ENCODE peak calls at places on chromosomes 6 and 20, in five cellular contexts. X is H1, Q is K562, O is HCT116, I is HepG2. B is an unnamed sample.

GRCh38 chr20:46088409-46089075 is 1.2 kb downstream of the NCOA5 start:
- DNase-seq in X (no peak), Q (peak), O (no peak), I (peak), B (no peak)

GRCh38 chr6:14265049-14266021 is 147.8 kb downstream of the CD83 start:
- DNase-seq in X (no peak), Q (no peak), O (no peak), I (no peak), B (no peak)

GRCh38 chr6:112626468-112627082 is 279.4 kb downstream of the RFPL4B start:
- DNase-seq in X (no peak), Q (peak), O (no peak), I (peak), B (no peak)

GRCh38 chr6:105890521-105891244 is 195.5 kb upstream of the PRDM1 start:
- DNase-seq in X (no peak), Q (no peak), O (no peak), I (no peak), B (no peak)

GRCh38 chr20:38127011-38127621 is 38.0 kb downstream of the TGM2 start:
- DNase-seq in X (no peak), Q (peak), O (peak), I (no peak), B (no peak)

GRCh38 chr6:29790626-29791025 is 37.0 kb upstream of the HLA-G start:
- DNase-seq in X (no peak), Q (no peak), O (peak), I (no peak), B (no peak)

GRCh38 chr6:111027219-111027618 is 45.4 kb downstream of the RPF2 start:
- DNase-seq in X (no peak), Q (no peak), O (no peak), I (no peak), B (no peak)

GRCh38 chr20:3276400-3277015 is 37.5 kb upstream of the SLC4A11 start:
- DNase-seq in X (no peak), Q (peak), O (peak), I (peak), B (no peak)

GRCh38 chr6:139800837-139801236 is 426.4 kb upstream of the CITED2 start:
- DNase-seq in X (no peak), Q (no peak), O (no peak), I (no peak), B (peak)

DNA sequence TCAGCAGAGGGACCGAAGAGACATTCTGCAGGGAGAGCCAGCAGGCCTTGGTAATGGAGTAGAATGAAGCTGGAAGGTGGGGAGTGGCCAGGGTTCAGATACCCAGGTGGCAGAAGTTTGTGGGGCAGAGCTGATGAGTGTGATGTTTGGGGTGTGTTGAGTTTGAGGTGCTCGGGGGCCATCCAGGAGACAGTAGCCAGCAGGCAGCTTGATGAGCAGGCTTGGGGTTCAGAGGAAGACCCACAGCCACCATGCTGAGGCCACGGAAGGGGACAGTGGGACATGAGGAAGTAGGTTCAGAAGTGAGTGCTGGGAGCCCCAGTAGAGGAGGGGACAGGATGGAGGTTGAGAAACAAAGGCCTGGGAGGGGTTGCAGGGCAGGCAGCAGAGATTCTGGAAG is 11.1 kb upstream of the FOXS1 start:
- DNase-seq in X (no peak), Q (no peak), O (no peak), I (no peak), B (no peak)
- H3K4me2 ChIP-seq in X (no peak), Q (no peak), O (no peak), I (no peak), B (no peak)

DNA sequence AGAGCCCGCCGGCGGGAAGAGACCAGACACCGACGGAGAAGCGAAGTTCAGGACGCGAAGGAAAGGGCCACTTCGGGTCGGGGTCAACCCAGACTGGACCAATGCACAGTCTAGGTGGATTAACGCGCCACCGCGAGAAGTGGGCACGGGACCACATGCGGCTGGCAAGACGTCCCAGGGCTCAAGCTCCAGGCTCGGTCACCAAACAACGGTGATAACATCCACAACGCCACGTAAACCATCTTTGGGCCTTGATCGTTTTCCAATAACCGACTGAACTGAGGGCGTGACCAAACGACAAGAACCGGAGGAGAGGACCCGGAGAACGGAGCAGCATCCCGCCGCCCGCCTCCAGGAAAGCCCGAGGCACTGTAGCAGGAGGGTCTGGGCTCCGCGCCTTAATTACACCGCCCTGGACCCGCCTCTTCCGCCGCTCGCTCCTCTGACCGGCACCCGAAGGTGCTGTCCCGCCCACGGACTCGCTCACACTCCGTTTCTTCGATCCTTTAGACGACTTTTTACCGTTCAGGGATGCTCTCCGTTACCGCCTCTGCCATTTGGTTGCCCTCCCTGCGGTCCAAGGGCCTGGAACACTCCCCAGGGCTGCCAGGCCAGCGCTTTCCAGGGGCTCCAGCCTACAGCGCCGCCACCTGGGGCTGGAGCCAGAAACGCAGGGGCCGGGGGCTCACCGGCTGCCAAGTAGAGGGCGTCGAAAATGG is 44.1 kb downstream of the DPPA5 start:
- DNase-seq in X (no peak), Q (peak), O (peak), I (no peak), B (no peak)
- TF ChIP-seq SP1 in X (no peak), Q (peak), O (no peak), I (no peak), B (no peak)

GRCh38 chr6:157034433-157035230 is 257.5 kb downstream of the ARID1B start:
- DNase-seq in X (no peak), Q (peak), O (peak), I (peak), B (no peak)

GRCh38 chr6:157035576-157035975 is 258.4 kb downstream of the ARID1B start:
- DNase-seq in X (no peak), Q (no peak), O (no peak), I (no peak), B (no peak)

GRCh38 chr6:157033428-157034140 is 256.4 kb downstream of the ARID1B start:
- DNase-seq in X (no peak), Q (no peak), O (no peak), I (no peak), B (no peak)

GRCh38 chr6:157037165-157037564 is 260.0 kb downstream of the ARID1B start:
- DNase-seq in X (no peak), Q (no peak), O (no peak), I (no peak), B (no peak)

DNA sequence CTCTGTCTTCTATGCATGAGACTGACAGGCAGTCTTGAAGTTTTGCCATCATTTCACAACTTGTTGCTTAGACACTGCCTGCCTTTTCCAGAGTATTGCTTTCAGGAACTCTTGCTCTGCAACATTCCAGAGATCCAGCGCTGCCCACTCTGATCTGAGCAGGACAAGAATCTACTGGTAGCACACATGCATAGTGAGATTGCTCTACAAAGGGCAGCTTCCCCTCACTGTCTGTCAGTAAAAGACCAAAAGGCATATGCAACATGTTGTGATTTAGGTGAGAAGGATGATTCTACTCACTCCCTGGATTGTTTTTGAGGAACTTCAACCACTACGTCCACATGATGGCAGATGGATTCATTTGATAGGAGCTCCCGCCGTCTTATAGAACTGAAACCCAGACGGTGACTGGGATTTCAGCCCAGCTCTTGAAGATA is 259.1 kb downstream of the ARID1B start:
- DNase-seq in X (no peak), Q (peak), O (no peak), I (no peak), B (no peak)
- H3K4me2 ChIP-seq in X (peak), Q (no peak), O (no peak), I (no peak), B (no peak)

DNA sequence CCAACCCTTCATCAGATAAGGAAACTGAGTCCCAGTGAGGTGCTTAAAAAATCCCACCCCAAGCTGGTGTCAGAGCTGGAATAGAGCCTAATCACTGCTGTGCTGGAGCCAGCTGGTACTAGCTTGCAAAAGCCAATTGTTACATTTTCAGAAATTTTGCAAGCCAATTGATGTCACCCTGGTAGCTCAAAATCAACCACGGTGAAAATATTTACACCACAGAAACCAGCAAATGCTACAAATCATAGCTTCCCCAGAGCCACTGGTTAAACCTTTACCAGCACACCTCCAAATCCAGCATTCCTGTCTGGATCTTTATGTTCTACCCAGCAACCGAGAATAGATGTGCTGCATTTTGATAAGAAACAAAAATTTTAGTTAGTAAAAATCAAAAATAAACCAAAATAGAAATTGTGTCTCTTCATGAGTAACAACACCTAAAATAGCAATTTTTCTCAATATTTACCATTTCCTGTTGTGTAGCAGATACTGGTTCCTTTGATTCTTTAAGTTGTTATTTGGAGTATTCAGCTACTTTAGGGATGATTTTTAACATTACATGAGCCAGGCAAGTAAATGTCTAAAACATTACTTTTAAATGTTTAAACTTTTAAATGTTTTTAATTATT is 7.2 kb upstream of the LCA5 start:
- DNase-seq in X (no peak), Q (no peak), O (no peak), I (no peak), B (peak)
- TF ChIP-seq SP1 in X (no peak), Q (no peak), O (no peak), I (no peak), B (no peak)

GRCh38 chr6:70162972-70163371 is 139.9 kb downstream of the COL9A1 start:
- DNase-seq in X (no peak), Q (peak), O (no peak), I (no peak), B (no peak)

GRCh38 chr6:70164556-70164955 is 138.3 kb downstream of the COL9A1 start:
- DNase-seq in X (no peak), Q (peak), O (no peak), I (peak), B (no peak)

GRCh38 chr6:70163795-70164194 is 139.1 kb downstream of the COL9A1 start:
- DNase-seq in X (no peak), Q (peak), O (no peak), I (no peak), B (no peak)

GRCh38 chr6:70172252-70172651 is 130.6 kb downstream of the COL9A1 start:
- DNase-seq in X (no peak), Q (no peak), O (no peak), I (no peak), B (no peak)

DNA sequence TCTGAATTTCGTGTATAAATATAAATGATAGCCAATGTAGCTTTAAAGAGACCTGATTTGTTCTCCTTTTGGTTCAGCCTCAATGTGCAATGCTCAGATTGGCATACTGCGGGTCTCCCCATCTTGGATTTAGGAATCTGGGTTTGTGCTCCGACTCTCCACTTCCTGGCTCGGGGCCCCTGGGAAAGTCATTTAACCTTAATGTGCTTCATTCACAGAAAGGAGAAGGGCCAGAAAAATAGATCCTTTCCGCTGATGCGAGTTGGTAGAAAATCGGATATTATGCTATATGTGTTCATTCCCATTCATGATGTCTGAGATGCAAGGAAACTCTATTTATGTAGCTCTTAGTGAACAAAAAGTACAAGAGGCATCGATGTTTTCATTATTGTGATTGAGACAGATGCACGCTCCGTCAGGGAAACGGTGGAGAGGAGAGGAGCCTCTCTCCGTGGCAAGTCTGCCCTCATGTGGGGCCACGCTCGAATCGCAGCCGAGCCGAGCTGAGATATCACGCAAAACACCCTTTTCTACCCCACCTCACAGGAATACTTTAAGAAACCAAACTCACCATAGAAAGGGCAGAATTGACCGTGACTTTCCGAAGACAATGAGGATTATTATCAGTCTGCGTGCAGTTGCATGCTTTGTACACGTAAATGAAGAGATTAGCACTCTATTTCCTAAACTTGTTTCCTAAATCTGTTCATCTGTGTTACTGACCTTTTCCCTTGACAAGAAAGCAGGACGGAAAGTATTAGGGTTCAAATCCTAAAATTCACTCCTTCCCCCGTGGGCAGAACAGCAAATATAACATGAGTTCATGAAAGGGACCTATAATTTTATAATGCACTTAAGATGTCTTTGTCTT is 136.6 kb downstream of the COL9A1 start:
- DNase-seq in X (peak), Q (peak), O (peak), I (peak), B (no peak)
- H3K4me2 ChIP-seq in X (no peak), Q (peak), O (peak), I (peak), B (peak)

DNA sequence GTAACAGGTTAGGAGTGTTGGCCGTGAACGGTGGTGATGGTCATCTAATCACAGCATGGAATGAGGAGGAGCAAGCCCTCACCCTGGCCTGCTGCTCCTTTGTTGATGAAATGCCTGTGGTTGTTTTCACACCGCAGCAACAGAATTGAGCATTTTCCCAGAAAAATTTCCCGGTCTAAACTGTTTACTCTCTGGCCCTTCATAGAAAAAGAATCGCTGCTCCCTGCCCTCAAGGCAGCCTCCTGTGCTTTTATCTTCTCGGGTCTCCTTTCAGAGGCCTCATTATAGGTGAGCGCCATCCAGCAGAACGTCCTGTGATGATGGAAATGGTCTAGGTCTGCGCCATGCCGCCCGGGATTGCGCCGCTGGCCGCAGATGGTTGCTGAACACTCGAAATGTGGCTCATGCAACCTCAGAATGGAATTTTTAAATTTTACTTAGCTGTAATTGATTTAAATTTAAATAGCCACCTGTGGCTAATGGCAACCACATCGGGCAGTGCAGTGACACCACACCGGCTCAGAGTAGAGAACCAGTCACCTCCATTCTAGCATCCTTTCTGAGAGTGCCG is 30.2 kb downstream of the PHACTR3 start:
- DNase-seq in X (no peak), Q (no peak), O (no peak), I (no peak), B (no peak)
- TF ChIP-seq SP1 in X (no peak), Q (no peak), O (no peak), I (no peak), B (no peak)

DNA sequence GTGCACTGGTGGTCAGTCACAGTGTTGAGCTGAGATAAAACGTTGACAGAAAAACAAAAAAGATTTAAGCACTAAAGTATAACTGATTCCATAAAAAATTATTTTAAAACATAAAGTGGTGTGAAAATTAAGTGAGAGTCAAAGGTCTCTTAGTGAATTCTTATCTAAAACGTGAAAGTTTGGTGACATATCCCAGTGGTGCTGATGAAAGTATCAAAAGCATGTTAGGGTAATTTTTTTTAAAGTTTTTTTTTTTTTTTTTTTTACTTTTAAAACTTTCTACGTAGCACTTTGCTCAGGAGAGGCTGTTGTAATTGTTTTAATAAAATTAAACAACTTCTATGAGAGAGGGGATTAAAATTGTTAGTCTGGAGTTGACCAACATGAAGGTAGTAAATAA is 65.6 kb upstream of the TMEM30A start:
- DNase-seq in X (no peak), Q (no peak), O (no peak), I (no peak), B (no peak)
- H3K4me2 ChIP-seq in X (peak), Q (no peak), O (no peak), I (peak), B (no peak)

DNA sequence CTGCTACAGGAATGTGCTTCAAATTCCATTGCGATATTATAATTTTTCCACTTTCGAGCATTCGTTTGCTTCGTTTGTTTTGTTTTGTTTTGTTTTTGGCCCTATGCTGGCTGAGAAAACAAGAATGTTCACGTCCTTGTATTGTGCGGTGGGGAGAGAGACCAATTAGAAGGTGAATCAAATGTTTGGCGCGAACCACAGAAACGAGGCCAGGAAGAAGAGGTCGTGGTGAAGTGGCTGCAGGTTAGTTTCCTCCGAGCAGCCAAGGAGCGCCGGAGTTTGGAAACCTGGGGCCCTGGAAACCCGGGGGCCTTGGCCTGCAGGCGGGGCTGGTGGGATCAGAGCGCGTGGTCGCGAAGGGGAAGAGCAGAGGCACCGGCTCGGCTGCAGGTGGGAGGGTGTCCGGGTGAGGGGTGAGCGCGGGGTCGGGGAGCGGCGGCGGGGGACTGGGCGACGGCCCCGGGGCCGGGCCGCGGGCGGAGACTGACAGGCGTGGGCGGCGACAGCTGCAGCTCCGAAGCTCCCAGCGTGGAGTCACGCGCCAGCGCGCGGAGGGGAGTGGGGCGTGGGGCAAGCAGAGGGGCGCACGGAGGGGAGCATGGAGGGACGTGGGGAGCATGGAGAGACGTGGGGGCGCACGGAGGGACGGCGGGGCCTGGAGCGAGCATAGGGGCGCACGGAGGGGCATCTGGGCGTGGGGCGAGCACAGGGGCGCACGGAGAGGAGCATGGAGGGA is 141.5 kb upstream of the PDE10A start:
- DNase-seq in X (no peak), Q (no peak), O (no peak), I (no peak), B (no peak)
- TF ChIP-seq SP1 in X (no peak), Q (no peak), O (no peak), I (no peak), B (no peak)

DNA sequence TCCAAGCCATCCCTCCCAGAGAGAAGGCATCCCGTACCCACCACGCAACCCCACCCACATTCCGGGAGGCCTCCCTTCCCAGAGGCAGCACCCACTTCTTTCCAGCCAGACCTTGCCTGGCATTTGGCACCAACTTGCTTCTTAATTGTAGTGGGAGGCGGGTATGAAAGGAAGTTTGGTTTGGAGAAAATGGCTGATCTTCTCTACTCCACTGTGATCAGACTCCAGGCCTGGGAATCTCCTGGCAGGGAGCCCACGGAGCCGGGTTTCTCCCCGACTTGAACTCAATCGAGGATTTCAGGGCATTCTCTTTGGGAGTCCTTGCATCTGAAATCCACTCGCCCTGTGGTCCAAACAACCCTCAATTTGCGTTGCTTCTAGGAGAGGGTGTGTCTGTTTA is 107.1 kb downstream of the ZDHHC14 start:
- DNase-seq in X (no peak), Q (no peak), O (no peak), I (no peak), B (no peak)
- H3K4me2 ChIP-seq in X (no peak), Q (peak), O (no peak), I (no peak), B (no peak)

GRCh38 chr20:10376271-10377075 is 57.5 kb downstream of the MKKS start:
- DNase-seq in X (no peak), Q (no peak), O (no peak), I (no peak), B (no peak)
- TF ChIP-seq SP1 in X (no peak), Q (no peak), O (no peak), I (no peak), B (no peak)

B was measured in GM12878.